ENCODE peak calls at places on chromosomes 16 and 17, in five cellular contexts. One of them, this sample, is unnamed.

GRCh38 chr16:17138801-17139200 is 332.0 kb downstream of the XYLT1 start:
- DNase-seq in omental fat pad: no peak
- DNase-seq in H9: peak; percentile 50
- DNase-seq in foreskin fibroblast: no peak
- DNase-seq in fibroblast of mammary gland: peak; percentile 13
- DNase-seq in this sample: no peak

GRCh38 chr16:2151188-2152091 is 3.0 kb downstream of the RAB26 start:
- DNase-seq in omental fat pad: no peak
- DNase-seq in H9: peak; percentile 77
- DNase-seq in foreskin fibroblast: no peak
- DNase-seq in fibroblast of mammary gland: peak; percentile 38
- DNase-seq in this sample: no peak

GRCh38 chr17:43578699-43579569 is 32.8 kb upstream of the ETV4 start:
- DNase-seq in omental fat pad: no peak
- DNase-seq in H9: peak; percentile 70
- DNase-seq in foreskin fibroblast: peak; percentile 57
- DNase-seq in fibroblast of mammary gland: peak; percentile 36
- DNase-seq in this sample: peak; percentile 63

GRCh38 chr17:20009302-20010098 is at the start of gene SPECC1:
- DNase-seq in omental fat pad: peak; percentile 75
- DNase-seq in H9: peak; percentile 94
- DNase-seq in foreskin fibroblast: no peak
- DNase-seq in fibroblast of mammary gland: peak; percentile 45
- DNase-seq in this sample: peak; percentile 96

GRCh38 chr17:17220529-17220928 is 14.4 kb upstream of the PLD6 start:
- DNase-seq in omental fat pad: no peak
- DNase-seq in H9: no peak
- DNase-seq in foreskin fibroblast: no peak
- DNase-seq in fibroblast of mammary gland: no peak
- DNase-seq in this sample: no peak

GRCh38 chr16:1980770-1981087 is 540 bp downstream of the NOXO1 start:
- DNase-seq in omental fat pad: no peak
- DNase-seq in H9: no peak
- DNase-seq in foreskin fibroblast: no peak
- DNase-seq in fibroblast of mammary gland: no peak
- DNase-seq in this sample: no peak

GRCh38 chr17:33334703-33335102 is 41.6 kb upstream of the ASIC2 start:
- DNase-seq in omental fat pad: no peak
- DNase-seq in H9: no peak
- DNase-seq in foreskin fibroblast: no peak
- DNase-seq in fibroblast of mammary gland: no peak
- DNase-seq in this sample: no peak

GRCh38 chr16:11613381-11614303 is 26.9 kb upstream of the LITAF start:
- DNase-seq in omental fat pad: no peak
- DNase-seq in H9: no peak
- DNase-seq in foreskin fibroblast: no peak
- DNase-seq in fibroblast of mammary gland: no peak
- DNase-seq in this sample: no peak

GRCh38 chr16:23025692-23026305 is 123.5 kb downstream of the USP31 start:
- DNase-seq in omental fat pad: no peak
- DNase-seq in H9: no peak
- DNase-seq in foreskin fibroblast: peak; percentile 9
- DNase-seq in fibroblast of mammary gland: peak; percentile 15
- DNase-seq in this sample: no peak

GRCh38 chr16:79602615-79603014 is 2.1 kb upstream of the MAF start:
- DNase-seq in omental fat pad: no peak
- DNase-seq in H9: no peak
- DNase-seq in foreskin fibroblast: no peak
- DNase-seq in fibroblast of mammary gland: no peak
- DNase-seq in this sample: no peak

GRCh38 chr16:1428511-1428910 is 2.4 kb upstream of the PERCC1 start:
- DNase-seq in omental fat pad: no peak
- DNase-seq in H9: peak; percentile 83
- DNase-seq in foreskin fibroblast: no peak
- DNase-seq in fibroblast of mammary gland: peak; percentile 26
- DNase-seq in this sample: peak; percentile 62

GRCh38 chr16:81435567-81435966 is 9.0 kb upstream of the CMIP start:
- DNase-seq in omental fat pad: no peak
- DNase-seq in H9: no peak
- DNase-seq in foreskin fibroblast: no peak
- DNase-seq in fibroblast of mammary gland: no peak
- DNase-seq in this sample: no peak
- TF ChIP-seq CTCF in omental fat pad: no peak
- TF ChIP-seq CTCF in H9: no peak
- TF ChIP-seq CTCF in foreskin fibroblast: no peak
- TF ChIP-seq CTCF in fibroblast of mammary gland: no peak
- TF ChIP-seq CTCF in this sample: no peak

GRCh38 chr17:73643012-73643845 is 1.0 kb downstream of the SDK2 start:
- DNase-seq in omental fat pad: no peak
- DNase-seq in H9: peak; percentile 73
- DNase-seq in foreskin fibroblast: peak; percentile 13
- DNase-seq in fibroblast of mammary gland: no peak
- DNase-seq in this sample: peak; percentile 46
- TF ChIP-seq CTCF in omental fat pad: no peak
- TF ChIP-seq CTCF in H9: peak; percentile 26
- TF ChIP-seq CTCF in foreskin fibroblast: no peak
- TF ChIP-seq CTCF in fibroblast of mammary gland: peak; percentile 28
- TF ChIP-seq CTCF in this sample: no peak

GRCh38 chr16:14215941-14216340 is 144.8 kb downstream of the MRTFB start:
- DNase-seq in omental fat pad: no peak
- DNase-seq in H9: no peak
- DNase-seq in foreskin fibroblast: no peak
- DNase-seq in fibroblast of mammary gland: peak; percentile 40
- DNase-seq in this sample: no peak
- TF ChIP-seq CTCF in omental fat pad: no peak
- TF ChIP-seq CTCF in H9: no peak
- TF ChIP-seq CTCF in foreskin fibroblast: no peak
- TF ChIP-seq CTCF in fibroblast of mammary gland: no peak
- TF ChIP-seq CTCF in this sample: no peak

GRCh38 chr17:79970576-79971068 is 65.0 kb downstream of the TBC1D16 start:
- DNase-seq in omental fat pad: no peak
- DNase-seq in H9: peak; percentile 85
- DNase-seq in foreskin fibroblast: no peak
- DNase-seq in fibroblast of mammary gland: peak; percentile 33
- DNase-seq in this sample: no peak
- TF ChIP-seq CTCF in omental fat pad: no peak
- TF ChIP-seq CTCF in H9: peak; percentile 90
- TF ChIP-seq CTCF in foreskin fibroblast: peak; percentile 14
- TF ChIP-seq CTCF in fibroblast of mammary gland: peak; percentile 35
- TF ChIP-seq CTCF in this sample: no peak

DNA sequence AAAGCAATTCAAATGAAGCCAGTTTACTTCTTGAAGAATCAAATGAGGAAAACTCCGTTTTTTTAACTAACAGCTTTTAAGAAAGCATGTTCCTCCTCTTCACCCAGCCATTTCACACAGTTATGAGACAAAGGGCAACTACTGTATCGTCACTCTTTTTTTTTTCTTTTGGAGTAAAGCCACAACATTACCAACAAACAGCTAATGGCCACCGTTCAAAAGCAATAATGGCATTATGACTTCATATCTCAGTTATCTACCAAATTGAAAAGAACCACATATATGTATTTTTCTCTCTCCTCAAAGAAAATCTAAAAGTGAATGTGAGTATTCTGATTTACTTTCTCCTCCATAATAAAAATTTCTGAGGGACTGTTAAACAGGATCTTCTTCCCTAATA is 14.5 kb downstream of the GRB2 start:
- DNase-seq in omental fat pad: no peak
- DNase-seq in H9: no peak
- DNase-seq in foreskin fibroblast: no peak
- DNase-seq in fibroblast of mammary gland: peak; percentile 73
- DNase-seq in this sample: no peak
- TF ChIP-seq CTCF in omental fat pad: no peak
- TF ChIP-seq CTCF in H9: no peak
- TF ChIP-seq CTCF in foreskin fibroblast: no peak
- TF ChIP-seq CTCF in fibroblast of mammary gland: no peak
- TF ChIP-seq CTCF in this sample: no peak

DNA sequence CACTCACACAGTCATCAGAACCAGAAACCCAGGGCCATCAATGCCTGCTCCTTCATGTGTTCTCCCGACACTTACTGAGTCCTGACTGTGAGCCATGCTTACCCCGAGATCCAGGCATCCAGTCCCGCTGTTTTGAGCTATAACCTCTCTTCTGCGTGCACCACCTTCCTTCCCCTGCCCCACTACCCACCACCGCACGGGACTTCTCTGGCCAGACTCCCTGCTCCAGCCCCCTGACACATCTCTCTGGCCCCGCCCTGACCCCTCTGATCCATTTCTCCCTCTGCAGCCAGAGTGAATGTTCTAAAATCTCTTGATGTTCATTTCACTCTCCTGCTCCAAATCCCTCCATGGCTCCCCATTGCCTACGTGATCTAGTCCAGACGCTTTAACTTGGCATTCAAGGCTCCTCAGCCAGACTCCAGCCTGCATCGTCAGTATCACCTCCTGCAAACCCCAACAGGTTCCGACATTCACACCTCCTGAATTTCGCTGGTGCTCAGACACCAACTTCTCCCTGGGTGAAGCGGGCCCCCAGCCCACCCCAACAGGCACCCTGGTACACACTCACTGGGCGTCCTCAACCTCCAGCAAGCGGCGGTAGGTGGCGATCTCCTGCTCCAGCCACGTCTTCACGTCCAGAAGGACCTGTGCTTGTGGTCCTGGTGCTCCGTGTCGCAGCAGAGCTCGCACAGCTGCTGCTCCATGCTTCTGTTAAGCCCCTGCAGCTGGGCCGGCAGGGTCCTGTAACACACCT is 3.1 kb upstream of the KRT17 start:
- DNase-seq in omental fat pad: no peak
- DNase-seq in H9: peak; percentile 73
- DNase-seq in foreskin fibroblast: no peak
- DNase-seq in fibroblast of mammary gland: no peak
- DNase-seq in this sample: no peak
- TF ChIP-seq CTCF in omental fat pad: no peak
- TF ChIP-seq CTCF in H9: peak; percentile 37
- TF ChIP-seq CTCF in foreskin fibroblast: no peak
- TF ChIP-seq CTCF in fibroblast of mammary gland: no peak
- TF ChIP-seq CTCF in this sample: no peak

GRCh38 chr17:78040561-78041400 is 82.3 kb downstream of the TNRC6C start:
- DNase-seq in omental fat pad: no peak
- DNase-seq in H9: peak; percentile 58
- DNase-seq in foreskin fibroblast: peak; percentile 53
- DNase-seq in fibroblast of mammary gland: peak; percentile 37
- DNase-seq in this sample: no peak
- TF ChIP-seq CTCF in omental fat pad: no peak
- TF ChIP-seq CTCF in H9: no peak
- TF ChIP-seq CTCF in foreskin fibroblast: no peak
- TF ChIP-seq CTCF in fibroblast of mammary gland: peak; percentile 6
- TF ChIP-seq CTCF in this sample: no peak